ENCODE peak calls at places on chromosome 2, in four cellular contexts. L is HCT116, X is neural progenitor cell, O is SJSA1. D is an unnamed sample. For H3K27me3, the result is how much of the 10 kb centered on the place peaks cover.

GRCh38 chr2:215736653-215737290 is 276.6 kb downstream of the MREG start:
- DNase-seq in O (peak), X (peak), L (peak), D (peak)

GRCh38 chr2:152335851-152336102 is 803 bp downstream of the FMNL2 start:
- DNase-seq in O (no peak), X (no peak), L (no peak), D (no peak)

GRCh38 chr2:216740557-216741222 is 45.3 kb upstream of the IGFBP5 start:
- DNase-seq in X (no peak), L (no peak), O (no peak), D (no peak)

GRCh38 chr2:11152591-11152990 is 2.7 kb upstream of the SLC66A3 start:
- DNase-seq in L (no peak), X (no peak), O (no peak), D (no peak)

GRCh38 chr2:46666044-46666662 is 186.8 kb downstream of the TMEM247 start:
- DNase-seq in O (no peak), X (no peak), L (no peak), D (no peak)

GRCh38 chr2:219254590-219255219 is 987 bp upstream of the TUBA4A start:
- DNase-seq in X (no peak), O (no peak), L (no peak), D (peak)

GRCh38 chr2:216590780-216591179 is 42.4 kb upstream of the IGFBP2 start:
- DNase-seq in O (no peak), L (no peak), X (no peak), D (peak)

GRCh38 chr2:150126839-150127238 is 360.6 kb downstream of the RND3 start:
- DNase-seq in O (no peak), X (peak), L (no peak), D (no peak)

GRCh38 chr2:143300531-143300930 is 171.3 kb downstream of the ARHGAP15 start:
- DNase-seq in L (no peak), O (no peak), X (no peak), D (no peak)

GRCh38 chr2:16069663-16069932 is 129.2 kb downstream of the MYCN start:
- DNase-seq in X (no peak), O (no peak), L (no peak), D (no peak)

GRCh38 chr2:105397025-105397722 is 1.7 kb downstream of the FHL2 start:
- DNase-seq in O (no peak), L (peak), X (no peak), D (no peak)

GRCh38 chr2:104378853-104379374 is 475.0 kb upstream of the POU3F3 start:
- DNase-seq in X (peak), O (no peak), L (no peak), D (peak)

GRCh38 chr2:162090109-162090508 is 16.1 kb upstream of the DPP4 start:
- DNase-seq in L (no peak), X (peak), O (no peak), D (no peak)

GRCh38 chr2:223774193-223774592 is 63.2 kb downstream of the AP1S3 start:
- DNase-seq in X (no peak), L (no peak), O (no peak), D (no peak)

GRCh38 chr2:61707984-61708852 is 145.6 kb downstream of the FAM161A start:
- DNase-seq in O (no peak), L (no peak), X (peak), D (no peak)

GRCh38 chr2:25043241-25043867 is 1.5 kb downstream of the EFR3B start:
- DNase-seq in O (peak), L (no peak), X (peak), D (peak)

GRCh38 chr2:216604458-216604857 is 28.8 kb upstream of the IGFBP2 start:
- DNase-seq in X (no peak), O (no peak), L (no peak), D (no peak)

GRCh38 chr2:190722825-190723224 is 73.9 kb downstream of the NAB1 start:
- DNase-seq in O (no peak), X (no peak), L (no peak), D (no peak)

GRCh38 chr2:109535217-109535946 is 78.4 kb downstream of the SEPTIN10 start:
- DNase-seq in O (no peak), X (no peak), L (no peak), D (peak)

GRCh38 chr2:149470046-149470445 is 117.5 kb downstream of the MMADHC start:
- DNase-seq in L (no peak), X (no peak), O (no peak), D (no peak)

GRCh38 chr2:104756119-104756518 is 97.8 kb upstream of the POU3F3 start:
- DNase-seq in L (no peak), O (no peak), X (no peak), D (no peak)

GRCh38 chr2:6915399-6915798 is 1.8 kb upstream of the RNF144A start:
- DNase-seq in L (no peak), X (no peak), O (no peak), D (peak)

GRCh38 chr2:200901459-200902072 is 12.4 kb downstream of the NIF3L1 start:
- DNase-seq in O (peak), L (peak), X (peak), D (peak)

GRCh38 chr2:1233280-1233679 is 180.0 kb upstream of the TPO start:
- DNase-seq in X (no peak), L (no peak), O (no peak), D (no peak)

GRCh38 chr2:134348239-134348638 is 94.4 kb downstream of the MGAT5 start:
- DNase-seq in L (no peak), O (peak), X (no peak), D (no peak)

GRCh38 chr2:240851078-240851861 is 17.4 kb upstream of the AGXT start:
- DNase-seq in O (peak), L (peak), X (peak), D (peak)

GRCh38 chr2:172467382-172467781 is 40.0 kb downstream of the ITGA6 start:
- DNase-seq in X (no peak), O (no peak), L (no peak), D (no peak)

GRCh38 chr2:110713508-110714362 is 18.6 kb upstream of the ACOXL start:
- DNase-seq in L (no peak), O (no peak), X (no peak), D (no peak)

GRCh38 chr2:66437601-66438497 is 2.9 kb downstream of the MEIS1 start:
- DNase-seq in X (peak), O (no peak), L (no peak), D (peak)

GRCh38 chr2:66437055-66437454 is 2.1 kb downstream of the MEIS1 start:
- DNase-seq in L (no peak), X (no peak), O (no peak), D (no peak)

GRCh38 chr2:66440011-66440542 is 5.2 kb downstream of the MEIS1 start:
- DNase-seq in O (no peak), L (no peak), X (peak), D (peak)

GRCh38 chr2:66439291-66440010 is 4.5 kb downstream of the MEIS1 start:
- DNase-seq in L (no peak), O (no peak), X (peak), D (peak)

GRCh38 chr2:66438498-66439290 is 3.8 kb downstream of the MEIS1 start:
- DNase-seq in X (no peak), L (no peak), O (no peak), D (no peak)
- H3K27me3 ChIP-seq in X (half or more), L (under half), O (under half), D (half or more)

GRCh38 chr2:233935426-233935825 is 18.3 kb downstream of the TRPM8 start:
- DNase-seq in L (no peak), X (no peak), O (no peak), D (no peak)
- H3K27me3 ChIP-seq in L (under half), X (under half), O (under half), D (under half)

GRCh38 chr2:176156959-176157498 is at the start of gene HOXD3:
- DNase-seq in X (no peak), O (peak), L (no peak), D (peak)

GRCh38 chr2:176158855-176159677 is 2.0 kb downstream of the HOXD3 start:
- DNase-seq in O (no peak), X (peak), L (no peak), D (peak)

GRCh38 chr2:176159678-176160250 is 2.7 kb downstream of the HOXD3 start:
- DNase-seq in L (no peak), X (peak), O (no peak), D (peak)

GRCh38 chr2:176157499-176158305 is 595 bp downstream of the HOXD3 start:
- DNase-seq in O (peak), X (peak), L (no peak), D (peak)

GRCh38 chr2:176158306-176158643 is 1.2 kb downstream of the HOXD3 start:
- DNase-seq in L (no peak), X (no peak), O (peak), D (peak)
- H3K27me3 ChIP-seq in L (under half), X (half or more), O (under half), D (half or more)

DNA sequence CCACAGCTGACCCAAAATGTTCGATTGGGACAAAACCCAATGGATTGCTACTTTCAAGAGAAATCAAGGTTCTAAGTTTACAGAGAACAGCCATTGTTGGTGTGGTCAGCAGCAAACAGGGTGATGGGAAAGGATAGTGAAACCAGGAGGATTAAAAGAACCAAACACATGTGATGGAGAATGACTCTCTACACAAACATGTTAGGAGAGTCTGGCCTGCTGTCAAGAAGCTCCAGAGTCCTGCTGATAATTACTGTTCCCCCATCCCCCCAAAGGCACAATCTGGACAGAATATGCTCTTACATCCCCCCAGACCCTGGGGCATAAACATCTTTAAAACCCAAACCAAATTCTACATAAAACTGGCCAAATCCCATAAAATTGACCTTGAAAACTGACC is 32.0 kb upstream of the ACYP2 start:
- DNase-seq in L (no peak), O (no peak), X (no peak), D (no peak)
- H3K27me3 ChIP-seq in L (under half), O (under half), X (under half), D (under half)

GRCh38 chr2:237488901-237489860 is 2.1 kb downstream of the MLPH start:
- DNase-seq in L (no peak), O (peak), X (no peak), D (peak)
- H3K27me3 ChIP-seq in L (under half), O (under half), X (half or more), D (under half)

GRCh38 chr2:137806102-137806805 is 158.0 kb upstream of the HNMT start:
- DNase-seq in L (no peak), X (no peak), O (no peak), D (no peak)
- H3K27me3 ChIP-seq in L (under half), X (under half), O (under half), D (under half)

D was measured in H7.